ENCODE peak calls at places on chromosomes 1 and 21, in seven cellular contexts. R is AG04449, G is upper lobe of right lung, O is PC-3, U is heart left ventricle, C is lung, T is IMR-90. N is an unnamed sample.

GRCh38 chr1:153141377-153141776 is 9.3 kb downstream of the SPRR2G start:
- DNase-seq in R (no peak), G (no peak), O (peak), U (no peak), C (no peak), T (no peak), N (no peak)

GRCh38 chr1:97502360-97502759 is 418.5 kb downstream of the DPYD start:
- DNase-seq in R (no peak), G (no peak), O (no peak), U (no peak), C (no peak), T (no peak), N (no peak)

GRCh38 chr1:168116327-168116799 is 20.4 kb downstream of the GPR161 start:
- DNase-seq in R (no peak), G (peak), O (no peak), U (no peak), C (peak), T (no peak), N (no peak)

GRCh38 chr1:193212637-193213036 is 26.2 kb upstream of the B3GALT2 start:
- DNase-seq in R (no peak), G (no peak), O (no peak), U (no peak), C (no peak), T (no peak), N (no peak)

GRCh38 chr1:93649231-93649630 is 32.4 kb downstream of the BCAR3 start:
- DNase-seq in R (no peak), G (no peak), O (no peak), U (no peak), C (no peak), T (peak), N (peak)

GRCh38 chr1:37391181-37391949 is 83.0 kb upstream of the ZC3H12A start:
- DNase-seq in R (no peak), G (no peak), O (peak), U (no peak), C (no peak), T (no peak), N (no peak)

GRCh38 chr1:101239095-101240040 is 2.5 kb downstream of the S1PR1 start:
- DNase-seq in R (no peak), G (no peak), O (no peak), U (peak), C (no peak), T (no peak), N (no peak)

GRCh38 chr1:61157420-61157987 is 75.1 kb downstream of the NFIA start:
- DNase-seq in R (peak), G (no peak), O (no peak), U (no peak), C (no peak), T (peak), N (peak)

GRCh38 chr1:153363641-153364040 is 6.0 kb downstream of the S100A9 start:
- DNase-seq in R (no peak), G (no peak), O (no peak), U (no peak), C (no peak), T (no peak), N (no peak)

GRCh38 chr1:94093996-94094395 is 27.0 kb downstream of the ABCA4 start:
- DNase-seq in R (no peak), G (no peak), O (no peak), U (no peak), C (no peak), T (peak), N (peak)

GRCh38 chr1:14970115-14970798 is 183.3 kb upstream of the TMEM51 start:
- DNase-seq in R (peak), G (no peak), O (peak), U (no peak), C (peak), T (peak), N (peak)

GRCh38 chr1:7702365-7702764 is 68.7 kb upstream of the VAMP3 start:
- DNase-seq in R (no peak), G (no peak), O (no peak), U (no peak), C (no peak), T (no peak), N (no peak)

GRCh38 chr1:94044290-94044790 is 76.6 kb downstream of the ABCA4 start:
- DNase-seq in R (no peak), G (peak), O (no peak), U (peak), C (peak), T (no peak), N (no peak)

GRCh38 chr1:20114021-20114648 is 5.2 kb downstream of the PLA2G2D start:
- DNase-seq in R (no peak), G (peak), O (no peak), U (no peak), C (no peak), T (no peak), N (no peak)

GRCh38 chr1:167095368-167095767 is 1.5 kb downstream of the STYXL2 start:
- DNase-seq in R (peak), G (no peak), O (peak), U (no peak), C (no peak), T (peak), N (peak)

GRCh38 chr1:93878501-93878888 is 511 bp downstream of the DNTTIP2 start:
- DNase-seq in R (no peak), G (peak), O (peak), U (peak), C (peak), T (peak), N (peak)

GRCh38 chr21:29434081-29434480 is 135.4 kb downstream of the BACH1 start:
- DNase-seq in R (no peak), G (no peak), O (no peak), U (no peak), C (no peak), T (no peak), N (no peak)

GRCh38 chr21:27403011-27403410 is 436.1 kb upstream of the ADAMTS5 start:
- DNase-seq in R (no peak), G (no peak), O (no peak), U (no peak), C (no peak), T (no peak), N (no peak)

GRCh38 chr1:112636597-112637256 is 17.1 kb downstream of the CAPZA1 start:
- DNase-seq in R (no peak), G (no peak), O (peak), U (no peak), C (no peak), T (no peak), N (no peak)

GRCh38 chr1:246680180-246680579 is 44.0 kb upstream of the SCCPDH start:
- DNase-seq in R (no peak), G (no peak), O (no peak), U (no peak), C (no peak), T (peak), N (peak)

GRCh38 chr1:154212083-154212482 is 6.0 kb upstream of the CFAP141 start:
- DNase-seq in R (no peak), G (no peak), O (no peak), U (peak), C (no peak), T (no peak), N (no peak)

GRCh38 chr1:41678141-41678878 is 193.8 kb upstream of the EDN2 start:
- DNase-seq in R (peak), G (peak), O (no peak), U (peak), C (no peak), T (peak), N (peak)

GRCh38 chr21:44494418-44494817 is 39.1 kb downstream of the LRRC3 start:
- DNase-seq in R (no peak), G (no peak), O (no peak), U (no peak), C (no peak), T (no peak), N (no peak)

GRCh38 chr21:15732290-15732995 is 2.7 kb downstream of the USP25 start:
- DNase-seq in R (no peak), G (no peak), O (peak), U (no peak), C (no peak), T (peak), N (peak)

GRCh38 chr1:219420913-219421312 is 192.0 kb downstream of the ZC3H11B start:
- DNase-seq in R (no peak), G (no peak), O (no peak), U (no peak), C (no peak), T (no peak), N (no peak)

GRCh38 chr1:226993676-226994356 is 53.7 kb downstream of the COQ8A start:
- DNase-seq in R (no peak), G (no peak), O (no peak), U (no peak), C (no peak), T (no peak), N (no peak)

GRCh38 chr21:42731264-42732032 is 78.0 kb downstream of the PDE9A start:
- DNase-seq in R (no peak), G (no peak), O (peak), U (no peak), C (no peak), T (no peak), N (no peak)

GRCh38 chr21:36065497-36066036 is 4.3 kb upstream of the CBR1 start:
- DNase-seq in R (no peak), G (no peak), O (peak), U (no peak), C (no peak), T (peak), N (peak)

GRCh38 chr1:153627797-153628626 is at the start of gene S100A1:
- DNase-seq in R (no peak), G (no peak), O (no peak), U (peak), C (no peak), T (no peak), N (no peak)

GRCh38 chr1:23553896-23554480 is 5.3 kb downstream of the ID3 start:
- DNase-seq in R (no peak), G (no peak), O (no peak), U (no peak), C (no peak), T (no peak), N (no peak)

GRCh38 chr1:164675342-164675904 is 116.4 kb downstream of the PBX1 start:
- DNase-seq in R (no peak), G (no peak), O (peak), U (no peak), C (no peak), T (peak), N (no peak)

GRCh38 chr1:84174051-84174556 is 30.0 kb downstream of the PRKACB start:
- DNase-seq in R (no peak), G (no peak), O (peak), U (no peak), C (no peak), T (peak), N (peak)

GRCh38 chr1:152109231-152109997 is 5.8 kb downstream of the TCHH start:
- DNase-seq in R (no peak), G (no peak), O (peak), U (no peak), C (no peak), T (peak), N (peak)

GRCh38 chr1:83641206-83641658 is 357.7 kb downstream of the TTLL7 start:
- DNase-seq in R (no peak), G (no peak), O (no peak), U (no peak), C (no peak), T (no peak), N (peak)

GRCh38 chr1:180849031-180849775 is 63.5 kb upstream of the KIAA1614 start:
- DNase-seq in R (no peak), G (no peak), O (no peak), U (no peak), C (no peak), T (no peak), N (no peak)

GRCh38 chr1:53626576-53626975 is 112.4 kb downstream of the GLIS1 start:
- DNase-seq in R (no peak), G (no peak), O (no peak), U (no peak), C (no peak), T (no peak), N (no peak)

GRCh38 chr1:84689514-84690396 is 506 bp downstream of the SSX2IP start:
- DNase-seq in R (no peak), G (no peak), O (peak), U (peak), C (peak), T (peak), N (peak)

GRCh38 chr1:205954819-205955404 is 11.7 kb upstream of the SLC26A9 start:
- DNase-seq in R (no peak), G (no peak), O (no peak), U (no peak), C (no peak), T (no peak), N (no peak)

GRCh38 chr1:156813750-156814570 is 2.7 kb downstream of the SH2D2A start:
- DNase-seq in R (no peak), G (peak), O (peak), U (peak), C (no peak), T (peak), N (peak)

GRCh38 chr1:199460933-199461332 is 566.6 kb upstream of the NR5A2 start:
- DNase-seq in R (no peak), G (no peak), O (no peak), U (no peak), C (no peak), T (peak), N (peak)
- TF ChIP-seq CTCF in R (no peak), G (no peak), O (no peak), U (no peak), C (no peak), T (peak), N (peak)

GRCh38 chr1:207909687-207910086 is 1.2 kb downstream of the CD34 start:
- DNase-seq in R (no peak), G (no peak), O (no peak), U (no peak), C (no peak), T (no peak), N (no peak)
- H3K4me3 ChIP-seq in R (no peak), G (peak), O (no peak), U (peak), C (no peak), T (no peak), N (no peak)

GRCh38 chr1:2539312-2539907 is 9.3 kb upstream of the HES5 start:
- DNase-seq in R (no peak), G (no peak), O (peak), U (no peak), C (no peak), T (no peak), N (no peak)
- TF ChIP-seq CTCF in R (no peak), G (peak), O (peak), U (peak), C (no peak), T (peak), N (peak)

DNA sequence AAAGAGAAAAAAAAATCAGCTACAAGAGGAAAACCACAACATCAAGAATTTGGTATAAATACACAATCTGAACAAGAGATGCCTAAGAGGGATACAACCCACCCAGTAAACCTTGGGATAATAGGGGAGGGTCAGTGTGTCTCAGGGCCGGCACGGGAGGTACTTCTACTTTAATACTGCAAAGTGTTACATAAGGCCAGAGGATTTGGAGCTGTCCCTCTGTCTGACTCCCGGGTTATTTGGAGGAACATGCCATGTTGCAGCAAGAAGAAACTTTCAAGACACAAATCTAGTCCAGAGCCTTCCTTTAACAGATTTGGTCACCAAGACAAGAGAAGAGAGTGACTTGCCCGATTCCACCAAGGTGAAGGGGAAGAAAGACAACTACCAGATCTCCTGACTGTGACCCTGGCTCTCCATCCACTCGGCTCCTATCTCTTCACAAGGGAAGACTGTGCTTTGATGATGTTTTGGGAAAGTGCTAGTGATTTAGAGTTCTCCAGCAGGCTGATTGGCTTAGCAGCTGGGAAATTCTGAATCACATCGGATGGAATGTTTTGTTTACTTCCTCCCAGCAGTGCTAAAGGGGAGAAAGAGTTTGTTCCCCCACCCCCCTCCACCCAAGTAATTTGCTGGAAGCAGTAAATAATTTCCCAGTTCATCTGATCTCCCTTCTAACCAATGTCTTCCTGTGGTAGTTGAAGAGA is 29.3 kb downstream of the SGIP1 start:
- DNase-seq in R (peak), G (no peak), O (peak), U (no peak), C (no peak), T (peak), N (peak)
- H3K4me3 ChIP-seq in R (peak), G (peak), O (no peak), U (no peak), C (no peak), T (peak), N (peak)

GRCh38 chr1:190323530-190323929 is 154.1 kb downstream of the BRINP3 start:
- DNase-seq in R (no peak), G (no peak), O (no peak), U (no peak), C (no peak), T (no peak), N (no peak)

DNA sequence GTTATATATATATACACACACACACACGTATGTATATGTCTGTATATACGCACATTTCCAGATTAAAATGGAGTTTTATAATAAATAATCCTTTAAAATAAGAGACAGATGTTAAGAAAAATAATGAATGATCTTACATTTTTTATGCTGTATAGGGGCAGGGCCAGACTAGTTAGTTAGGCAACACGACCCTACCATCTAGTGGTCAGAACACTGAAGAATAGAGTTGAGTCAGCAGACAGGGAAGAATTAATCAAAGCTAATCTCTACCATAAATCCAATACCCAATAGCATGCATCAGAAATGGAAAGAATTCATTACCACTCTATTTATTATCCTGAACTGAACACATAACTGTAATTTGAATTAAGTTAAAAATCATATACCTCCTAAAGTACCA is 156.7 kb downstream of the BRINP3 start:
- DNase-seq in R (peak), G (no peak), O (peak), U (no peak), C (no peak), T (peak), N (peak)
- TF ChIP-seq CTCF in R (peak), G (no peak), O (peak), U (no peak), C (no peak), T (peak), N (peak)

GRCh38 chr21:32392299-32392879 is 423 bp downstream of the URB1 start:
- DNase-seq in R (no peak), G (no peak), O (peak), U (no peak), C (no peak), T (no peak), N (no peak)

GRCh38 chr21:32389337-32390015 is 3.3 kb downstream of the URB1 start:
- DNase-seq in R (peak), G (no peak), O (no peak), U (no peak), C (no peak), T (peak), N (no peak)

GRCh38 chr21:32391755-32392154 is 1.1 kb downstream of the URB1 start:
- DNase-seq in R (no peak), G (no peak), O (no peak), U (no peak), C (no peak), T (no peak), N (no peak)

GRCh38 chr21:32392880-32393676 is at the start of gene URB1:
- DNase-seq in R (no peak), G (peak), O (peak), U (peak), C (peak), T (peak), N (peak)

DNA sequence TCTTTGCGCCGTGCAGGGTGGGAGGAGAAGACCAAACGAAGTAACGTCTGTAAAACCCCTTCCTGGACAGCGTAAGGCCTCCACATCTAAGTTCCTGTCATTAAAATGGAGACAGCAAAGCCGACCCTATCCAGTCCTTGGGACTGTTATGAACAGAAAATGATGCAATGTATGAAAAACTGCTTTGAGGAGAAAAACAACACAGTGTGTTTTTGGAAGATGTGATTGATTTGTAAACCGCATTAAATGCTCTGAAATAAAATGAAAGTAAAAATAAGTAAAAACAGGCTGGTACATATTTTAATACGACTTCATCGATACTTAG is 827 bp upstream of the URB1 start:
- DNase-seq in R (no peak), G (no peak), O (no peak), U (no peak), C (no peak), T (no peak), N (no peak)
- H3K4me3 ChIP-seq in R (peak), G (peak), O (peak), U (peak), C (peak), T (peak), N (peak)

DNA sequence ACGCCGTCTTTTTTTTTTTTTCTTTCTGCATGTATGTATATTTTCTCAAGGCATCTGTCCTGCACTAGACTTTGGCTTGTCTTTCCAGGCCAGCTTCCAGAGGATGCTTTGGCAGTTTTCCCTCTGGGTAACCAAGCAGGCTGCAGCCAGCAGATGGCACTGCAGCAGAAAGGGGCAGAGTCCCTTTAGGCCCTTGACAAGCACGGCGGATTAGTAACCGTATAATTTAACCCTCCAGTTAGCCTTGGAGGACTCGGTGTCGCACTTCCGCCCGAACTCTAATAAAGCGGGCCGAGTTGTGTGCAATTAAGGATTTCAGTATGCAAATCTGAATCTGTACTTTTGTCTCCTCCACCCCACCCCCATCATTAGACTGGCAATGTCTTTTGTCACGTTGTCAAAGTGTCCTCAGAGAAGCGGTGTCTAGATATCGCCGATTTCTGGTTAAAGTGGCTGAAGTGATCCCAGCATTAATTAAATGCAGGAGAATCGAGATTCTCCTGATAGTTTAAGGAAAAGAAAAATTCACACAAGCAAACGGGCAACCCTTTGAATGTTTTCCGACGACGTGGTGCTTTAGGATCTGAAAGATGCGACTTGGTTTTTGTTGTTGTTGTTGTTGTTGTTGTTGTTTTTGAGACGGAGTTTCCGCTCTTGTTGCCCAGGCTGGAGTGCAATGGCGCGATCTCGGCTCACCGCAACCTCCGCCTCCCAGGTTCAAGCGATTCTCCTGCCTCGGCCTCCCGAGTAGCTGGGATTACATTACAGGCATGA is 1.1 kb upstream of the TMEM167B start:
- DNase-seq in R (no peak), G (peak), O (peak), U (peak), C (peak), T (peak), N (peak)
- TF ChIP-seq CTCF in R (peak), G (peak), O (peak), U (peak), C (peak), T (peak), N (peak)

GRCh38 chr1:40383095-40383487 is 9.6 kb downstream of the SMAP2 start:
- DNase-seq in R (no peak), G (no peak), O (no peak), U (no peak), C (no peak), T (no peak), N (no peak)
- H3K4me3 ChIP-seq in R (no peak), G (no peak), O (peak), U (no peak), C (no peak), T (no peak), N (no peak)